ENCODE peak calls at places on chromosomes 11 and 22, in seven cellular contexts. X, J, E, C, W, P and D are unnamed samples.

GRCh38 chr11:70099578-70100282 is 21.6 kb downstream of the ANO1 start:
- DNase-seq in X (no peak), J (no peak), E (no peak), C (no peak), W (no peak), P (no peak), D (no peak)

GRCh38 chr22:25081409-25081824 is 118.2 kb upstream of the CRYBB3 start:
- DNase-seq in X (peak), J (no peak), E (no peak), C (no peak), W (no peak), P (no peak), D (no peak)

GRCh38 chr11:109236188-109236587 is 185.8 kb upstream of the C11orf87 start:
- DNase-seq in X (no peak), J (no peak), E (no peak), C (no peak), W (no peak), P (no peak), D (no peak)

GRCh38 chr22:49938565-49939136 is 20.2 kb downstream of the CRELD2 start:
- DNase-seq in X (no peak), J (no peak), E (peak), C (no peak), W (no peak), P (no peak), D (no peak)

GRCh38 chr11:78940500-78941225 is 366.0 kb upstream of the NARS2 start:
- DNase-seq in X (no peak), J (no peak), E (no peak), C (no peak), W (no peak), P (no peak), D (no peak)

GRCh38 chr11:134069996-134070845 is 1.3 kb downstream of the JAM3 start:
- DNase-seq in X (no peak), J (peak), E (no peak), C (peak), W (no peak), P (no peak), D (no peak)

GRCh38 chr11:109993786-109994185 is 99.4 kb upstream of the ZC3H12C start:
- DNase-seq in X (no peak), J (no peak), E (no peak), C (no peak), W (no peak), P (no peak), D (no peak)

GRCh38 chr11:68044145-68044813 is 5.5 kb downstream of the TCIRG1 start:
- DNase-seq in X (no peak), J (no peak), E (no peak), C (no peak), W (peak), P (no peak), D (peak)

GRCh38 chr11:11701070-11701469 is 79.3 kb upstream of the GALNT18 start:
- DNase-seq in X (no peak), J (no peak), E (no peak), C (no peak), W (no peak), P (no peak), D (no peak)

GRCh38 chr11:59186130-59186594 is 14.2 kb downstream of the DTX4 start:
- DNase-seq in X (peak), J (no peak), E (peak), C (peak), W (no peak), P (peak), D (no peak)

GRCh38 chr22:47629273-47629711 is 866.8 kb downstream of the TBC1D22A start:
- DNase-seq in X (no peak), J (no peak), E (peak), C (no peak), W (no peak), P (no peak), D (peak)

GRCh38 chr11:2096919-2097301 is 42.3 kb downstream of the IGF2 start:
- DNase-seq in X (no peak), J (no peak), E (peak), C (no peak), W (peak), P (no peak), D (no peak)

GRCh38 chr11:134261626-134262488 is 8.5 kb downstream of the ACAD8 start:
- DNase-seq in X (peak), J (no peak), E (no peak), C (no peak), W (no peak), P (no peak), D (no peak)

GRCh38 chr11:70745936-70746335 is 347.6 kb downstream of the CTTN start:
- DNase-seq in X (no peak), J (no peak), E (no peak), C (no peak), W (no peak), P (no peak), D (peak)

GRCh38 chr22:46012881-46013281 is 35.9 kb upstream of the WNT7B start:
- DNase-seq in X (no peak), J (no peak), E (peak), C (no peak), W (no peak), P (no peak), D (peak)

GRCh38 chr11:122642971-122643370 is 12.6 kb upstream of the UBASH3B start:
- DNase-seq in X (no peak), J (no peak), E (no peak), C (no peak), W (no peak), P (no peak), D (no peak)